ENCODE peak calls at places on chromosomes 12 and 14, in four cellular contexts. One of them, this sample, is unnamed.

GRCh38 chr14:91284146-91284790 is 39.8 kb upstream of the GPR68 start:
- DNase-seq in GM23338: no peak
- DNase-seq in nephron progenitor cell: no peak
- DNase-seq in heart left ventricle: peak
- DNase-seq in this sample: no peak

GRCh38 chr14:23545740-23546411 is 5.7 kb downstream of the ZFHX2 start:
- DNase-seq in GM23338: no peak
- DNase-seq in nephron progenitor cell: no peak
- DNase-seq in heart left ventricle: no peak
- DNase-seq in this sample: no peak

GRCh38 chr14:103185051-103186027 is 62.1 kb downstream of the TNFAIP2 start:
- DNase-seq in GM23338: peak
- DNase-seq in nephron progenitor cell: no peak
- DNase-seq in heart left ventricle: no peak
- DNase-seq in this sample: no peak

GRCh38 chr12:58950739-58951100 is 30.4 kb upstream of the LRIG3 start:
- DNase-seq in GM23338: no peak
- DNase-seq in nephron progenitor cell: no peak
- DNase-seq in heart left ventricle: no peak
- DNase-seq in this sample: peak

GRCh38 chr12:54591001-54591591 is 2.6 kb upstream of the PPP1R1A start:
- DNase-seq in GM23338: no peak
- DNase-seq in nephron progenitor cell: no peak
- DNase-seq in heart left ventricle: peak
- DNase-seq in this sample: no peak

GRCh38 chr12:105332925-105333324 is 2.4 kb downstream of the C12orf75 start:
- DNase-seq in GM23338: no peak
- DNase-seq in nephron progenitor cell: no peak
- DNase-seq in heart left ventricle: no peak
- DNase-seq in this sample: peak

GRCh38 chr12:26704684-26705475 is 128.1 kb downstream of the ITPR2 start:
- DNase-seq in GM23338: no peak
- DNase-seq in nephron progenitor cell: no peak
- DNase-seq in heart left ventricle: peak
- DNase-seq in this sample: no peak

GRCh38 chr12:108634225-108634795 is 616 bp upstream of the SELPLG start:
- DNase-seq in GM23338: no peak
- DNase-seq in nephron progenitor cell: no peak
- DNase-seq in heart left ventricle: no peak
- DNase-seq in this sample: no peak

GRCh38 chr14:77903233-77903632 is 103.3 kb downstream of the ADCK1 start:
- DNase-seq in GM23338: no peak
- DNase-seq in nephron progenitor cell: no peak
- DNase-seq in heart left ventricle: no peak
- DNase-seq in this sample: no peak

GRCh38 chr14:93977790-93978581 is 1.6 kb upstream of the ASB2 start:
- DNase-seq in GM23338: no peak
- DNase-seq in nephron progenitor cell: no peak
- DNase-seq in heart left ventricle: no peak
- DNase-seq in this sample: no peak

GRCh38 chr12:64681200-64682052 is 71.1 kb downstream of the RASSF3 start:
- DNase-seq in GM23338: no peak
- DNase-seq in nephron progenitor cell: no peak
- DNase-seq in heart left ventricle: no peak
- DNase-seq in this sample: no peak

GRCh38 chr12:4809013-4809448 is 88.8 kb downstream of the GALNT8 start:
- DNase-seq in GM23338: peak
- DNase-seq in nephron progenitor cell: peak
- DNase-seq in heart left ventricle: peak
- DNase-seq in this sample: no peak

GRCh38 chr14:35553808-35554207 is 19.8 kb downstream of the INSM2 start:
- DNase-seq in GM23338: no peak
- DNase-seq in nephron progenitor cell: no peak
- DNase-seq in heart left ventricle: no peak
- DNase-seq in this sample: no peak

GRCh38 chr12:113333111-113333750 is 1.7 kb downstream of the SLC8B1 start:
- DNase-seq in GM23338: no peak
- DNase-seq in nephron progenitor cell: no peak
- DNase-seq in heart left ventricle: no peak
- DNase-seq in this sample: no peak

GRCh38 chr12:4027412-4027811 is 154.2 kb upstream of the PARP11 start:
- DNase-seq in GM23338: no peak
- DNase-seq in nephron progenitor cell: no peak
- DNase-seq in heart left ventricle: no peak
- DNase-seq in this sample: no peak

GRCh38 chr12:92570056-92570753 is 132.6 kb upstream of the PLEKHG7 start:
- DNase-seq in GM23338: peak
- DNase-seq in nephron progenitor cell: peak
- DNase-seq in heart left ventricle: peak
- DNase-seq in this sample: peak

GRCh38 chr12:118103231-118103600 is 595 bp downstream of the VSIG10 start:
- DNase-seq in GM23338: peak
- DNase-seq in nephron progenitor cell: peak
- DNase-seq in heart left ventricle: peak
- DNase-seq in this sample: peak

GRCh38 chr12:47995976-47996375 is 8.3 kb downstream of the COL2A1 start:
- DNase-seq in GM23338: no peak
- DNase-seq in nephron progenitor cell: no peak
- DNase-seq in heart left ventricle: no peak
- DNase-seq in this sample: no peak

GRCh38 chr12:124194521-124195225 is 100.2 kb upstream of the RFLNA start:
- DNase-seq in GM23338: no peak
- DNase-seq in nephron progenitor cell: no peak
- DNase-seq in heart left ventricle: no peak
- DNase-seq in this sample: peak

GRCh38 chr14:76769636-76770292 is 8.5 kb downstream of the VASH1 start:
- DNase-seq in GM23338: no peak
- DNase-seq in nephron progenitor cell: no peak
- DNase-seq in heart left ventricle: no peak
- DNase-seq in this sample: peak

GRCh38 chr12:45566257-45566656 is 163.2 kb upstream of the ARID2 start:
- DNase-seq in GM23338: no peak
- DNase-seq in nephron progenitor cell: no peak
- DNase-seq in heart left ventricle: no peak
- DNase-seq in this sample: no peak

GRCh38 chr14:75373133-75373532 is 54.7 kb upstream of the JDP2 start:
- DNase-seq in GM23338: no peak
- DNase-seq in nephron progenitor cell: no peak
- DNase-seq in heart left ventricle: no peak
- DNase-seq in this sample: no peak

GRCh38 chr14:75371297-75371696 is 56.5 kb upstream of the JDP2 start:
- DNase-seq in GM23338: no peak
- DNase-seq in nephron progenitor cell: no peak
- DNase-seq in heart left ventricle: no peak
- DNase-seq in this sample: no peak

GRCh38 chr14:75372260-75372659 is 55.6 kb upstream of the JDP2 start:
- DNase-seq in GM23338: no peak
- DNase-seq in nephron progenitor cell: no peak
- DNase-seq in heart left ventricle: peak
- DNase-seq in this sample: no peak

GRCh38 chr14:75374911-75375310 is 52.9 kb upstream of the JDP2 start:
- DNase-seq in GM23338: no peak
- DNase-seq in nephron progenitor cell: no peak
- DNase-seq in heart left ventricle: no peak
- DNase-seq in this sample: no peak

DNA sequence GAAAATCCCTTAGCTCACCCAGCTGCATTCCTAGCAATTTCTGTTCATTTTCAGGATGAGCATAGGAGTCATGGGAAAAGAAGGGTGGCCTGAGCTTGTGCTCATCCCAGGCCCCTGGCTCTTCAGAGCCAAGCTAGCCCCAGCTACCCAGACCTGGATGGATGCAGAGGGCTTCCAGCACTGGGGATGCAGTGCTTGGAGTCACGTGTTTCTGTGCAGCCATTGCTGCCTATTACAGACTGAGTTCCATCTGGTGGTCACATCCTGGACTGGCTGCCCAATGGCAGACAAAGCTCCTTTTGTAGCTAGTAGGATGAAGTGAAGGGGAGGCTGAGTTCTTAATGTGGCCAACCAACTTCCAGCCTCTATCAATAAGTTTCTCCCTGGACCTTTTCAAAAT is 54.2 kb upstream of the JDP2 start:
- DNase-seq in GM23338: no peak
- DNase-seq in nephron progenitor cell: no peak
- DNase-seq in heart left ventricle: no peak
- DNase-seq in this sample: no peak
- TF ChIP-seq CTCF in GM23338: no peak
- TF ChIP-seq CTCF in nephron progenitor cell: no peak
- TF ChIP-seq CTCF in heart left ventricle: no peak
- TF ChIP-seq CTCF in this sample: no peak

GRCh38 chr12:52851787-52852186 is 3.0 kb upstream of the KRT78 start:
- DNase-seq in GM23338: no peak
- DNase-seq in nephron progenitor cell: no peak
- DNase-seq in heart left ventricle: no peak
- DNase-seq in this sample: no peak
- TF ChIP-seq CTCF in GM23338: no peak
- TF ChIP-seq CTCF in nephron progenitor cell: no peak
- TF ChIP-seq CTCF in heart left ventricle: no peak
- TF ChIP-seq CTCF in this sample: no peak

DNA sequence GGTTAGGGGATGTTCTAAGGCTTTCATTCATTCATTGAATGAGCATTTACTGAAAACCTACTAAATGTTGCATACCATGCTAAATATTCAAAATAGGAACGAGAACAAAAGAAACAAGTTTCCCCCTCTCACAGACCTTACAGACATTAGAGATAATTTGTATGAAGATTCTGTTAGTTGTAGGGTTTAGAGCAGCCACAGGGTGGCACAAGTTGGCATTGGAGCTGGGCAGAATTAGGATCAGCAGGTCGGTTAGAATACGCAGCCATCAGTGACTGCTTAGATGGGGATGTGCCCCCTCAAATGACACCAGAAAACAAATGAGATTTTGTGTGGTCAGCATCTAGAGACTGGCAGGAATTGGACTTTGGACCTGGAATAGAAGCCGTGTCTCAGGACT is 166.3 kb upstream of the DAAM1 start:
- DNase-seq in GM23338: peak
- DNase-seq in nephron progenitor cell: no peak
- DNase-seq in heart left ventricle: no peak
- DNase-seq in this sample: no peak
- TF ChIP-seq CTCF in GM23338: peak
- TF ChIP-seq CTCF in nephron progenitor cell: no peak
- TF ChIP-seq CTCF in heart left ventricle: no peak
- TF ChIP-seq CTCF in this sample: no peak

GRCh38 chr14:50559990-50560928 is at the start of gene ATL1:
- DNase-seq in GM23338: peak
- DNase-seq in nephron progenitor cell: peak
- DNase-seq in heart left ventricle: peak
- DNase-seq in this sample: peak
- TF ChIP-seq CTCF in GM23338: no peak
- TF ChIP-seq CTCF in nephron progenitor cell: no peak
- TF ChIP-seq CTCF in heart left ventricle: no peak
- TF ChIP-seq CTCF in this sample: no peak

GRCh38 chr12:100926669-100927248 is 132.2 kb downstream of the ANO4 start:
- DNase-seq in GM23338: peak
- DNase-seq in nephron progenitor cell: peak
- DNase-seq in heart left ventricle: no peak
- DNase-seq in this sample: peak
- TF ChIP-seq CTCF in GM23338: peak
- TF ChIP-seq CTCF in nephron progenitor cell: peak
- TF ChIP-seq CTCF in heart left ventricle: no peak
- TF ChIP-seq CTCF in this sample: peak